ENCODE peak calls at places on chromosomes 12 and 14, in six cellular contexts. M is CD8-positive, alpha-beta T cell; C is stimulated activated CD8-positive, alpha-beta memory T cell treated with anti-CD3 and anti-CD28 coated beads, Interleukin-7, amount 100 ng/mL, for 4 hours; V is posterior vena cava; R is activated naive CD4-positive, alpha-beta T cell; P is heart right ventricle. A is an unnamed sample.
A peak's percentile ranks its signal among the peaks of the same experiment; 100 is the strongest.

GRCh38 chr14:29608861-29609260 is 318.8 kb downstream of the PRKD1 start:
- DNase-seq in C (no peak), M (no peak), P (no peak), R (no peak), V (no peak), A (no peak)

GRCh38 chr12:49507139-49507538 is 31.7 kb upstream of the KCNH3 start:
- DNase-seq in M (no peak), V (no peak), R (no peak), P (no peak), C (no peak), A (no peak)

GRCh38 chr14:55427439-55427838 is 13.0 kb downstream of the TBPL2 start:
- DNase-seq in C (no peak), P (no peak), V (no peak), M (no peak), R (no peak), A (no peak)

GRCh38 chr12:109277899-109278762 is 31.0 kb downstream of the FOXN4 start:
- DNase-seq in R (no peak), M (no peak), V (no peak), P (no peak), C (no peak), A (no peak)

GRCh38 chr12:132163041-132163910 is 19.0 kb downstream of the NOC4L start:
- DNase-seq in R (no peak), C (no peak), P (peak; percentile 7), V (peak; percentile 77), M (peak; percentile 17), A (no peak)

GRCh38 chr12:130714091-130714590 is 2.0 kb downstream of the RIMBP2 start:
- DNase-seq in V (peak; percentile 74), P (no peak), M (no peak), C (no peak), R (no peak), A (no peak)

GRCh38 chr14:99807413-99808132 is 14.4 kb downstream of the EML1 start:
- DNase-seq in R (no peak), C (no peak), M (no peak), P (no peak), V (no peak), A (no peak)

GRCh38 chr12:50555471-50555885 is 50.7 kb downstream of the DIP2B start:
- DNase-seq in M (no peak), R (no peak), V (no peak), C (no peak), P (no peak), A (no peak)

GRCh38 chr12:57134949-57135348 is 6.7 kb downstream of the LRP1 start:
- DNase-seq in M (no peak), R (no peak), V (peak; percentile 72), P (no peak), C (no peak), A (no peak)

GRCh38 chr12:99959549-99960170 is 25.1 kb downstream of the ANKS1B start:
- DNase-seq in M (no peak), P (no peak), C (no peak), R (no peak), V (no peak), A (no peak)

GRCh38 chr12:114751712-114752111 is 67.7 kb upstream of the TBX3 start:
- DNase-seq in C (no peak), R (no peak), V (no peak), P (no peak), M (no peak), A (no peak)

GRCh38 chr12:30794591-30795409 is 40.0 kb upstream of the CAPRIN2 start:
- DNase-seq in P (no peak), C (no peak), M (no peak), V (no peak), R (no peak), A (no peak)

GRCh38 chr12:113825705-113826104 is 140.4 kb downstream of the RBM19 start:
- DNase-seq in V (no peak), R (no peak), M (no peak), P (no peak), C (no peak), A (no peak)

GRCh38 chr14:63867926-63868921 is 15.4 kb downstream of the SYNE2 start:
- DNase-seq in C (no peak), M (peak; percentile 34), R (no peak), P (no peak), V (no peak), A (no peak)

GRCh38 chr12:115598827-115599226 is 678.7 kb downstream of the MED13L start:
- DNase-seq in M (no peak), C (no peak), V (no peak), R (no peak), P (peak; percentile 10), A (no peak)

GRCh38 chr14:72839351-72839750 is 54.5 kb downstream of the DPF3 start:
- DNase-seq in M (no peak), V (no peak), P (no peak), C (no peak), R (no peak), A (no peak)

GRCh38 chr12:84994436-84994835 is 41.6 kb downstream of the TSPAN19 start:
- DNase-seq in C (no peak), R (no peak), M (peak; percentile 19), V (no peak), P (no peak), A (no peak)

A was measured in activated effector memory CD4-positive, alpha-beta T cell treated with anti-CD3 and anti-CD28 coated beads, Interleukin-2, amount 50 U/mL, for 16 hours.